ENCODE peak calls at places on chromosome 22, in seven cellular contexts. G, Y, C, W, O, L and X are unnamed samples.

GRCh38 chr22:42272431-42273004 is 2.1 kb upstream of the TCF20 start:
- DNase-seq in G (no peak), Y (no peak), C (no peak), W (no peak), O (no peak), L (no peak), X (no peak)

GRCh38 chr22:47618611-47619010 is 856.2 kb downstream of the TBC1D22A start:
- DNase-seq in G (no peak), Y (no peak), C (no peak), W (no peak), O (no peak), L (no peak), X (no peak)

GRCh38 chr22:32761251-32761903 is 40.1 kb upstream of the TIMP3 start:
- DNase-seq in G (no peak), Y (no peak), C (no peak), W (no peak), O (no peak), L (no peak), X (no peak)

GRCh38 chr22:39880722-39881121 is 12.8 kb downstream of the ENTHD1 start:
- DNase-seq in G (no peak), Y (no peak), C (no peak), W (no peak), O (no peak), L (no peak), X (no peak)

GRCh38 chr22:46091277-46091977 is 58.9 kb upstream of the PPARA start:
- DNase-seq in G (no peak), Y (no peak), C (no peak), W (no peak), O (no peak), L (no peak), X (no peak)

GRCh38 chr22:35418088-35418487 is 18.1 kb downstream of the MCM5 start:
- DNase-seq in G (no peak), Y (no peak), C (no peak), W (no peak), O (no peak), L (no peak), X (no peak)

GRCh38 chr22:39661842-39662676 is 91.5 kb downstream of the CACNA1I start:
- DNase-seq in G (no peak), Y (no peak), C (peak; percentile 88), W (peak; percentile 71), O (no peak), L (no peak), X (no peak)

GRCh38 chr22:33438273-33438672 is 380.1 kb upstream of the SYN3 start:
- DNase-seq in G (no peak), Y (no peak), C (no peak), W (no peak), O (no peak), L (no peak), X (no peak)

GRCh38 chr22:25334091-25334490 is 114.7 kb downstream of the CRYBB2 start:
- DNase-seq in G (no peak), Y (peak; percentile 0), C (peak; percentile 22), W (no peak), O (no peak), L (peak; percentile 49), X (no peak)

GRCh38 chr22:40203568-40203967 is 25.8 kb downstream of the TNRC6B start:
- DNase-seq in G (peak; percentile 38), Y (no peak), C (no peak), W (no peak), O (no peak), L (no peak), X (no peak)

GRCh38 chr22:39808087-39808486 is 85.5 kb downstream of the ENTHD1 start:
- DNase-seq in G (no peak), Y (no peak), C (no peak), W (no peak), O (peak; percentile 4), L (peak; percentile 30), X (no peak)

GRCh38 chr22:26416256-26416655 is 12.8 kb upstream of the ASPHD2 start:
- DNase-seq in G (no peak), Y (no peak), C (no peak), W (no peak), O (no peak), L (no peak), X (no peak)

GRCh38 chr22:42190274-42190673 is 59.7 kb upstream of the CYP2D6 start:
- DNase-seq in G (no peak), Y (no peak), C (no peak), W (no peak), O (no peak), L (peak; percentile 70), X (no peak)

GRCh38 chr22:37417737-37418348 is 9.4 kb downstream of the ELFN2 start:
- DNase-seq in G (no peak), Y (no peak), C (no peak), W (no peak), O (no peak), L (no peak), X (no peak)

GRCh38 chr22:37415210-37415609 is 12.1 kb downstream of the ELFN2 start:
- DNase-seq in G (no peak), Y (no peak), C (no peak), W (no peak), O (no peak), L (no peak), X (no peak)

GRCh38 chr22:37417264-37417663 is 10.0 kb downstream of the ELFN2 start:
- DNase-seq in G (no peak), Y (no peak), C (no peak), W (no peak), O (no peak), L (no peak), X (no peak)

GRCh38 chr22:37416389-37416788 is 10.9 kb downstream of the ELFN2 start:
- DNase-seq in G (no peak), Y (no peak), C (no peak), W (no peak), O (no peak), L (no peak), X (no peak)

GRCh38 chr22:37416806-37417205 is 10.5 kb downstream of the ELFN2 start:
- DNase-seq in G (no peak), Y (no peak), C (no peak), W (no peak), O (peak; percentile 66), L (no peak), X (no peak)
- TF ChIP-seq POLR2AphosphoS5 in G (no peak), Y (no peak), C (no peak), W (no peak), O (no peak), L (no peak), X (no peak)

GRCh38 chr22:19755145-19755710 is 5.3 kb upstream of the TBX1 start:
- DNase-seq in G (no peak), Y (no peak), C (peak; percentile 73), W (no peak), O (no peak), L (no peak), X (no peak)
- TF ChIP-seq TAF1 in G (no peak), Y (no peak), C (no peak), W (no peak), O (no peak), L (no peak), X (no peak)

GRCh38 chr22:44188986-44189630 is 8.4 kb downstream of the PARVG start:
- DNase-seq in G (no peak), Y (no peak), C (no peak), W (no peak), O (peak; percentile 48), L (no peak), X (no peak)
- TF ChIP-seq POLR2AphosphoS5 in G (no peak), Y (no peak), C (no peak), W (no peak), O (no peak), L (no peak), X (no peak)

GRCh38 chr22:17882727-17883126 is 108.5 kb upstream of the BID start:
- DNase-seq in G (no peak), Y (no peak), C (no peak), W (no peak), O (no peak), L (no peak), X (no peak)
- TF ChIP-seq TAF1 in G (no peak), Y (no peak), C (no peak), W (no peak), O (no peak), L (no peak), X (no peak)

DNA sequence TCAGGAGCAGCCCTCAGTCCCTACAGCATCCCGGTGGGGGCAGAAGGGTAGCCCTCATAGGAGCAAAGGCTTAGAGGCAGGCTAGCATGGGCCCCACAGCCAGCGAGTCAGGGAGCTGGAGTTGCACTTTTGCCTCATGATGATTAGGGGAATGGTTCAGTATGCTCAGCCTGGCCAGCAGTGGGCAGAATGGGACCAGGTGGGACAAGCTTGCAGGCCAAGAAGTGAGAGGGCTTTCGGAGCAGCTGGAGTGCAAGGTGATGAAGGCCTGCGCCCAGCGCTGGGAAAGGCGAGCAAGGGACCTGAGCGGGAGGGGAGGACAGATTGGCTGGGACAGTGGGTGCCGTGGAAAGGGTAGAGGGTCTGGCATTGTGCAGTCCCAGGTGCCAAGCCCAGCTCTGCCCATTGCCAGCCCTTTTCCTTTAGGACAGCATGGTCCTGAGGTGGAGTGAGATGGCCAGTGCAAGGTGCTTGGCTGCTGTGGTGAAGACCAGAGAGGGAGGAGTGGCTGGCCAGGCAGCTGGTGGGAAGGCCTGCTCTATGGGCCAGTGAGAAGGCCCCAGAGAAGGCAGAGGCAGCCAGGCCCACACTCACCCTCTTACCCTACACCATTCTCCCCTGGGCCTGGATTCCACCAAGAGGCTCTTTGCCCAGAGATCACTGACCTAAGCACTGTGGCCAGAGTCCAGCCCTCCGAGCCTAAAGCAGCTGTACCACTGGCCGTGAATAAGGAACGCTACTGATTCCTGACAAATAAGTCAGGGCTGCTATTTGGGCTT is 47.9 kb upstream of the SUSD2 start:
- DNase-seq in G (no peak), Y (no peak), C (no peak), W (no peak), O (no peak), L (no peak), X (no peak)
- TF ChIP-seq POLR2AphosphoS5 in G (no peak), Y (no peak), C (no peak), W (no peak), O (no peak), L (no peak), X (no peak)

GRCh38 chr22:50306753-50307749 is at the start of gene PLXNB2:
- DNase-seq in G (peak; percentile 84), Y (no peak), C (peak; percentile 80), W (no peak), O (peak; percentile 96), L (peak; percentile 68), X (peak; percentile 86)
- TF ChIP-seq TAF1 in G (peak; percentile 34), Y (no peak), C (peak; percentile 18), W (peak; percentile 66), O (peak; percentile 65), L (no peak), X (peak; percentile 41)